ENCODE peak calls at places on chromosomes 11 and 22, in four cellular contexts. One of them, this sample, is unnamed.

GRCh38 chr11:44943118-44943517 is 7.6 kb downstream of the TP53I11 start:
- DNase-seq in endothelial cell of umbilical vein: peak
- DNase-seq in neural progenitor cell: no peak
- DNase-seq in mammary epithelial cell: no peak
- DNase-seq in this sample: no peak

GRCh38 chr11:75035911-75036536 is 47.3 kb downstream of the NEU3 start:
- DNase-seq in endothelial cell of umbilical vein: no peak
- DNase-seq in neural progenitor cell: no peak
- DNase-seq in mammary epithelial cell: peak
- DNase-seq in this sample: no peak

GRCh38 chr22:25746012-25746373 is 4.0 kb downstream of the MYO18B start:
- DNase-seq in endothelial cell of umbilical vein: peak
- DNase-seq in neural progenitor cell: no peak
- DNase-seq in mammary epithelial cell: peak
- DNase-seq in this sample: peak

GRCh38 chr11:111093061-111093460 is 152.5 kb upstream of the POU2AF2 start:
- DNase-seq in endothelial cell of umbilical vein: no peak
- DNase-seq in neural progenitor cell: no peak
- DNase-seq in mammary epithelial cell: no peak
- DNase-seq in this sample: no peak

GRCh38 chr22:42863349-42863911 is 6.4 kb upstream of the ARFGAP3 start:
- DNase-seq in endothelial cell of umbilical vein: peak
- DNase-seq in neural progenitor cell: no peak
- DNase-seq in mammary epithelial cell: peak
- DNase-seq in this sample: peak

GRCh38 chr11:104256525-104256924 is 92.6 kb upstream of the PDGFD start:
- DNase-seq in endothelial cell of umbilical vein: no peak
- DNase-seq in neural progenitor cell: no peak
- DNase-seq in mammary epithelial cell: no peak
- DNase-seq in this sample: peak

GRCh38 chr11:68468217-68468828 is 7.8 kb downstream of the PPP6R3 start:
- DNase-seq in endothelial cell of umbilical vein: no peak
- DNase-seq in neural progenitor cell: no peak
- DNase-seq in mammary epithelial cell: no peak
- DNase-seq in this sample: no peak

GRCh38 chr11:77752518-77752917 is 68.0 kb downstream of the RSF1 start:
- DNase-seq in endothelial cell of umbilical vein: no peak
- DNase-seq in neural progenitor cell: no peak
- DNase-seq in mammary epithelial cell: no peak
- DNase-seq in this sample: peak

GRCh38 chr11:117511483-117511934 is 183.9 kb downstream of the CEP164 start:
- DNase-seq in endothelial cell of umbilical vein: no peak
- DNase-seq in neural progenitor cell: no peak
- DNase-seq in mammary epithelial cell: no peak
- DNase-seq in this sample: no peak

GRCh38 chr11:24575392-24575791 is 78.5 kb downstream of the LUZP2 start:
- DNase-seq in endothelial cell of umbilical vein: peak
- DNase-seq in neural progenitor cell: no peak
- DNase-seq in mammary epithelial cell: no peak
- DNase-seq in this sample: peak

GRCh38 chr22:39456262-39457046 is at the start of gene MGAT3:
- DNase-seq in endothelial cell of umbilical vein: no peak
- DNase-seq in neural progenitor cell: no peak
- DNase-seq in mammary epithelial cell: no peak
- DNase-seq in this sample: no peak

GRCh38 chr11:61095022-61095421 is 7.3 kb upstream of the CD5 start:
- DNase-seq in endothelial cell of umbilical vein: no peak
- DNase-seq in neural progenitor cell: no peak
- DNase-seq in mammary epithelial cell: no peak
- DNase-seq in this sample: no peak

GRCh38 chr11:68314886-68315580 is 2.6 kb downstream of the LRP5 start:
- DNase-seq in endothelial cell of umbilical vein: peak
- DNase-seq in neural progenitor cell: no peak
- DNase-seq in mammary epithelial cell: peak
- DNase-seq in this sample: peak

GRCh38 chr22:23243006-23243573 is 62.8 kb downstream of the BCR start:
- DNase-seq in endothelial cell of umbilical vein: no peak
- DNase-seq in neural progenitor cell: peak
- DNase-seq in mammary epithelial cell: no peak
- DNase-seq in this sample: no peak

GRCh38 chr11:104105155-104105554 is 58.8 kb downstream of the PDGFD start:
- DNase-seq in endothelial cell of umbilical vein: no peak
- DNase-seq in neural progenitor cell: no peak
- DNase-seq in mammary epithelial cell: no peak
- DNase-seq in this sample: peak

GRCh38 chr11:111443640-111444039 is 64.6 kb upstream of the POU2AF1 start:
- DNase-seq in endothelial cell of umbilical vein: no peak
- DNase-seq in neural progenitor cell: no peak
- DNase-seq in mammary epithelial cell: no peak
- DNase-seq in this sample: no peak

GRCh38 chr22:31829505-31829904 is 75.7 kb downstream of the DEPDC5 start:
- DNase-seq in endothelial cell of umbilical vein: peak
- DNase-seq in neural progenitor cell: no peak
- DNase-seq in mammary epithelial cell: peak
- DNase-seq in this sample: peak

GRCh38 chr11:6812391-6813005 is 13.0 kb upstream of the OR6A2 start:
- DNase-seq in endothelial cell of umbilical vein: peak
- DNase-seq in neural progenitor cell: peak
- DNase-seq in mammary epithelial cell: peak
- DNase-seq in this sample: peak

GRCh38 chr11:69480547-69481392 is 693 bp upstream of the LINC01488 start:
- DNase-seq in endothelial cell of umbilical vein: no peak
- DNase-seq in neural progenitor cell: no peak
- DNase-seq in mammary epithelial cell: no peak
- DNase-seq in this sample: no peak

DNA sequence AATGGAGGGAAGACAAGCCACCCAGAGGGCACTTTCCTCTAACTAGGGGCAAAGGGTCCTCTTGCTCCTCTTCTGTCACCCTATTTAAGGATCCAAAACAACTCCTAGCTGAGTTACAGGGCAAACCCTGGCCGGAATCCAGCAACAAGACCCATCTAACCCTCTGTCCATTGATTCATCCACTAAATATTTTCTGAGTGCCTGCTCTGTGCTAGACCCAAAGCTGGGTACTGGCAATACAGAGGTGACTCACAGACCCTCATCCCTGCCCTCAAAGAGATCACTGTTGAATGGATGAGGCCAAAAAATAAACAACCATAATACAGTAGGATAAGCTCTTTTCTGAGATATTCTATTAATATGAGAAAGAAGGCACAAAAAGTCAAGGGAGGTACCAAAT is 4.3 kb upstream of the GALNT18 start:
- DNase-seq in endothelial cell of umbilical vein: no peak
- DNase-seq in neural progenitor cell: no peak
- DNase-seq in mammary epithelial cell: peak
- DNase-seq in this sample: no peak
- H3K9ac ChIP-seq in endothelial cell of umbilical vein: no peak
- H3K9ac ChIP-seq in neural progenitor cell: no peak
- H3K9ac ChIP-seq in mammary epithelial cell: no peak
- H3K9ac ChIP-seq in this sample: no peak

GRCh38 chr11:131498631-131499053 is 128.2 kb downstream of the NTM start:
- DNase-seq in endothelial cell of umbilical vein: no peak
- DNase-seq in neural progenitor cell: peak
- DNase-seq in mammary epithelial cell: no peak
- DNase-seq in this sample: no peak

GRCh38 chr11:131499199-131499598 is 128.8 kb downstream of the NTM start:
- DNase-seq in endothelial cell of umbilical vein: no peak
- DNase-seq in neural progenitor cell: no peak
- DNase-seq in mammary epithelial cell: no peak
- DNase-seq in this sample: no peak

GRCh38 chr11:131506376-131506775 is 136.0 kb downstream of the NTM start:
- DNase-seq in endothelial cell of umbilical vein: no peak
- DNase-seq in neural progenitor cell: no peak
- DNase-seq in mammary epithelial cell: no peak
- DNase-seq in this sample: no peak

GRCh38 chr11:131503017-131503416 is 132.6 kb downstream of the NTM start:
- DNase-seq in endothelial cell of umbilical vein: no peak
- DNase-seq in neural progenitor cell: no peak
- DNase-seq in mammary epithelial cell: no peak
- DNase-seq in this sample: no peak

DNA sequence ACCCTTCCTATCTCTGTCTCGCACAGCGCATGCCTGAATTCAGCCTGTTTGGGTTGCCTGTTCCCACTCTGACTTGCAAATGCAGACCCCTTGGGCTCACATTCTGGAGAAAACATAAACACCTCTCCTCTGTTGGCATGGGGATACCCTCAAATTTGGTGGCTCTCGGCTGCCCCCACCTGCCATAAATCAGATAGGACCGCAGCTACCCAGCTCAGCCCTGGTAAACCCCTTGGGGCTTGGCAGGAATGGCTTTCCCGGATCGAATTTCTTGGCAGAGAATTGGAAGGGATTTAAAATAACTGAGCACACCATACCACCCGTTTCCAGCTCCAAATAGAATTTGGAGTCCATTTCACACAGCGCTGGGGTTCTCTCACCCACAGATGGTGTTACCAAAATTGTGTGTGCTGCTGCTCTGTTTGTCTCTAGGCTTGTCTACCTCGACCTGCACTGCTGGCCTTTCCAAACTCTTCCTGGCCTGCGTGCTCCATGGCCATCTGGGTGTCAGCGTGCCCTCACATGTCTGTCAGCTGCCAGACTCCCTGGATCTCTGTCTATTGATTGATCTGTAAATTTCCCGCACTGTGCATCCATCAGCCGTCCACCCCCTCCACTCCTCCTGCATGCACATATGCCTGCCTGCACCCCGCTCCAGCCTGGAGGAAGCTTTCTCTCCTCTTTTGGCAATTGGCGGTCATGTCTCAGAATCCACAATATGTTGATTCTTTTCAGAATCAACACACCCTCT is 134.0 kb downstream of the NTM start:
- DNase-seq in endothelial cell of umbilical vein: no peak
- DNase-seq in neural progenitor cell: peak
- DNase-seq in mammary epithelial cell: no peak
- DNase-seq in this sample: peak
- TF ChIP-seq CTCF in endothelial cell of umbilical vein: no peak
- TF ChIP-seq CTCF in neural progenitor cell: peak
- TF ChIP-seq CTCF in mammary epithelial cell: no peak
- TF ChIP-seq CTCF in this sample: no peak

GRCh38 chr11:86695391-86695790 is 23.0 kb upstream of the ME3 start:
- DNase-seq in endothelial cell of umbilical vein: no peak
- DNase-seq in neural progenitor cell: no peak
- DNase-seq in mammary epithelial cell: no peak
- DNase-seq in this sample: no peak
- H3K9ac ChIP-seq in endothelial cell of umbilical vein: no peak
- H3K9ac ChIP-seq in neural progenitor cell: no peak
- H3K9ac ChIP-seq in mammary epithelial cell: no peak
- H3K9ac ChIP-seq in this sample: no peak

GRCh38 chr11:109960831-109961230 is 132.4 kb upstream of the ZC3H12C start:
- DNase-seq in endothelial cell of umbilical vein: no peak
- DNase-seq in neural progenitor cell: peak
- DNase-seq in mammary epithelial cell: peak
- DNase-seq in this sample: peak

GRCh38 chr11:109957601-109958000 is 135.6 kb upstream of the ZC3H12C start:
- DNase-seq in endothelial cell of umbilical vein: no peak
- DNase-seq in neural progenitor cell: no peak
- DNase-seq in mammary epithelial cell: no peak
- DNase-seq in this sample: no peak

GRCh38 chr11:109957000-109957399 is 136.2 kb upstream of the ZC3H12C start:
- DNase-seq in endothelial cell of umbilical vein: no peak
- DNase-seq in neural progenitor cell: no peak
- DNase-seq in mammary epithelial cell: no peak
- DNase-seq in this sample: no peak

GRCh38 chr11:109954534-109954933 is 138.7 kb upstream of the ZC3H12C start:
- DNase-seq in endothelial cell of umbilical vein: no peak
- DNase-seq in neural progenitor cell: no peak
- DNase-seq in mammary epithelial cell: no peak
- DNase-seq in this sample: no peak

DNA sequence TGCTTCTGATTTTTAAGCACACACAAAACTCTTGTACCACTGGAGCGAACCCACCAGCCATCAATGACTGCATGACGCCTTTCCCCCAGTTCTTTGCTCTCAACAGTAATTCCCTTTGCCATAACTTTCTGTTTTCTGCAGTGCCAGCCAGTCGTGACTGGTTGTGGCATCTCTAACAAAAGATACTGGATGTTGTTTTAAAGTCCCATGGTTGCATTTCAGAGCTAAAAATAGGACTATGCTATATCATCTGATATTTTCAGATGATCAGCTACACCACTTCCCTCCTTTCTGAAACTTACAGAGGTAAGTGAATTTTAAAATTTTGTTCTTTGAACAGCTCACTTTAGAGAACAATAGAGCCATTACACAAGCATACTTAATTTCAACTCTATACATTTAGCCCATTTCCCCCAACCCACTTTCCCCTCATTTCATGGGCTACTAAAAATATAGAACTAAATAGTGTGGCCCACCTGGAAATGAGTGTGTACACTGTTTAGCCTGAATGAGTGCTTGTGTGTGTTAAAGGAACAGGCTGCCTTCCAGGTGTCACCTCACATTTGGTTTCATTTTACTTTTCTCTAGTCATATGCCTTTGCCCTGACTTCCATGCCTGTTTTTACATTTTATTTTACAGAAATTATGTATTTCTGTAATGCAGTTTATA is 136.9 kb upstream of the ZC3H12C start:
- DNase-seq in endothelial cell of umbilical vein: no peak
- DNase-seq in neural progenitor cell: no peak
- DNase-seq in mammary epithelial cell: no peak
- DNase-seq in this sample: no peak
- TF ChIP-seq CTCF in endothelial cell of umbilical vein: no peak
- TF ChIP-seq CTCF in neural progenitor cell: no peak
- TF ChIP-seq CTCF in mammary epithelial cell: no peak
- TF ChIP-seq CTCF in this sample: no peak

DNA sequence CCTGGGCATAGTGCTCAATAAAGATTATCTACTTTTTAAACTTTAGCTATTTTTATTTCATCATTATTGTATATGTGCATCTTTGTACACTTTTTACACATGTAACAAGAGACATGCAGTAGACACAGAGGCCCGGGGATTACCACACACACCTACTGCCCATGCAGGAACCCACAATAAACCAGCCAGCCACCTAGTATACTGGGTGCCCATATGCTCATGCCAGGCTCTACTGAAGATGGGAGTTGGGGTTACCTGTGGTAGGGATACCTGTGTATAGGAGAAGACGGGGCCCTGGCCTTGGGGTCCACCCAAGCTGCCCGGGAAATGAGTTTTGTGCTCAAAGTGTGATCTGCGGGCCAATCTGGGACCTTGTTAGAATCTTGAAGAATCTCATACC is 31.2 kb upstream of the P2RY2 start:
- DNase-seq in endothelial cell of umbilical vein: no peak
- DNase-seq in neural progenitor cell: no peak
- DNase-seq in mammary epithelial cell: no peak
- DNase-seq in this sample: no peak
- H3K9ac ChIP-seq in endothelial cell of umbilical vein: no peak
- H3K9ac ChIP-seq in neural progenitor cell: no peak
- H3K9ac ChIP-seq in mammary epithelial cell: no peak
- H3K9ac ChIP-seq in this sample: no peak